ENCODE peak calls at places on chromosome 1, in nine cellular contexts. U is astrocyte of the spinal cord; X is IMR-90; K is bronchial epithelial cell; Y is CD8-positive, alpha-beta T cell; G is LNCaP clone FGC; F is upper lobe of left lung; B is uterus; Z is AG04450. H is an unnamed sample.

GRCh38 chr1:76351655-76352054 is 277.1 kb downstream of the ST6GALNAC3 start:
- DNase-seq in Y (no peak), G (no peak), X (no peak), B (no peak), K (no peak), Z (no peak), U (no peak), F (no peak), H (no peak)

GRCh38 chr1:221816899-221817298 is 75.0 kb upstream of the DUSP10 start:
- DNase-seq in F (no peak), Z (peak), U (peak), B (no peak), X (peak), G (no peak), Y (no peak), K (peak), H (peak)

GRCh38 chr1:160400284-160400645 is at the start of gene VANGL2:
- DNase-seq in F (peak), X (peak), B (peak), U (peak), K (no peak), G (no peak), Y (peak), Z (no peak), H (peak)

GRCh38 chr1:205963352-205963751 is 20.1 kb upstream of the SLC26A9 start:
- DNase-seq in Y (no peak), Z (no peak), F (no peak), B (no peak), X (peak), G (no peak), K (peak), U (peak), H (peak)

GRCh38 chr1:1928231-1929101 is 9.4 kb upstream of the TMEM52 start:
- DNase-seq in X (no peak), Y (no peak), G (no peak), U (no peak), F (peak), K (no peak), B (no peak), Z (no peak), H (no peak)

GRCh38 chr1:30933874-30934252 is 25.3 kb upstream of the SDC3 start:
- DNase-seq in G (no peak), K (peak), X (peak), Z (no peak), Y (no peak), F (no peak), B (no peak), U (no peak), H (peak)

GRCh38 chr1:27992271-27992670 is 32.5 kb downstream of the XKR8 start:
- DNase-seq in B (no peak), F (no peak), Z (no peak), X (no peak), K (no peak), U (no peak), G (no peak), Y (peak), H (no peak)

GRCh38 chr1:215568287-215568692 is 1.2 kb downstream of the KCTD3 start:
- DNase-seq in U (peak), Z (peak), K (no peak), F (no peak), X (peak), G (no peak), Y (no peak), B (no peak), H (peak)

GRCh38 chr1:13702425-13703127 is 2.6 kb downstream of the PRDM2 start:
- DNase-seq in U (no peak), Z (no peak), X (no peak), F (no peak), Y (no peak), B (no peak), G (no peak), K (no peak), H (no peak)

GRCh38 chr1:203621559-203622130 is 5.0 kb upstream of the ATP2B4 start:
- DNase-seq in U (no peak), K (peak), X (no peak), Y (no peak), B (no peak), G (no peak), F (no peak), Z (no peak), H (no peak)

GRCh38 chr1:19384113-19384512 is 72.0 kb downstream of the SLC66A1 start:
- DNase-seq in F (no peak), Y (no peak), Z (no peak), B (peak), G (no peak), X (peak), K (no peak), U (peak), H (peak)

GRCh38 chr1:155219592-155220031 is 11.1 kb downstream of the MTX1 start:
- DNase-seq in Z (no peak), G (no peak), X (no peak), K (no peak), Y (no peak), B (no peak), F (no peak), U (no peak), H (peak)

GRCh38 chr1:198423701-198424100 is 116.8 kb downstream of the ATP6V1G3 start:
- DNase-seq in Y (no peak), F (no peak), U (no peak), G (no peak), K (peak), B (no peak), Z (no peak), X (no peak), H (no peak)

GRCh38 chr1:181089777-181090505 is 1.4 kb downstream of the IER5 start:
- DNase-seq in X (peak), F (peak), B (peak), G (no peak), U (peak), Z (no peak), Y (peak), K (peak), H (peak)

GRCh38 chr1:161953256-161953920 is 70.3 kb downstream of the OLFML2B start:
- DNase-seq in Z (no peak), U (no peak), B (no peak), F (no peak), Y (no peak), K (no peak), X (no peak), G (no peak), H (peak)

GRCh38 chr1:36754366-36754765 is 271.7 kb upstream of the CSF3R start:
- DNase-seq in U (no peak), X (no peak), K (no peak), G (no peak), Z (no peak), Y (no peak), F (no peak), B (no peak), H (no peak)

GRCh38 chr1:35899941-35900340 is 16.9 kb downstream of the AGO1 start:
- DNase-seq in U (no peak), F (no peak), Y (no peak), K (no peak), B (no peak), Z (no peak), G (no peak), X (no peak), H (no peak)

GRCh38 chr1:10793129-10793651 is 3.3 kb downstream of the CASZ1 start:
- DNase-seq in Z (no peak), F (no peak), Y (no peak), G (peak), K (peak), B (no peak), U (peak), X (no peak), H (peak)

GRCh38 chr1:205945056-205945455 is 1.8 kb upstream of the SLC26A9 start:
- DNase-seq in G (peak), K (no peak), Z (no peak), F (no peak), X (no peak), B (no peak), U (no peak), Y (no peak), H (no peak)

GRCh38 chr1:152110365-152110859 is 4.8 kb downstream of the TCHH start:
- DNase-seq in U (peak), K (peak), G (no peak), Z (no peak), X (peak), B (peak), Y (no peak), F (peak), H (peak)

GRCh38 chr1:226892534-226892895 is 22.1 kb downstream of the PSEN2 start:
- DNase-seq in Z (no peak), Y (no peak), G (no peak), B (no peak), F (no peak), U (no peak), X (no peak), K (no peak), H (no peak)

GRCh38 chr1:32250893-32251716 is at the start of gene LCK:
- DNase-seq in U (no peak), F (peak), K (no peak), Y (peak), Z (no peak), G (no peak), B (no peak), X (no peak), H (no peak)

GRCh38 chr1:91826649-91827048 is 59.3 kb downstream of the TGFBR3 start:
- DNase-seq in Z (no peak), Y (no peak), X (no peak), U (no peak), F (no peak), B (no peak), G (no peak), K (no peak), H (no peak)

GRCh38 chr1:159999204-159999603 is 32.6 kb downstream of the PIGM start:
- DNase-seq in U (peak), F (no peak), Z (no peak), Y (no peak), X (no peak), B (no peak), K (peak), G (no peak), H (no peak)

GRCh38 chr1:165539306-165539705 is 4.5 kb upstream of the LRRC52 start:
- DNase-seq in Y (no peak), K (peak), B (no peak), X (no peak), U (no peak), G (no peak), Z (no peak), F (no peak), H (no peak)

GRCh38 chr1:5938068-5938740 is 54.0 kb downstream of the NPHP4 start:
- DNase-seq in F (no peak), G (no peak), X (peak), Y (no peak), B (no peak), U (peak), K (no peak), Z (peak), H (peak)

GRCh38 chr1:16076871-16077250 is 3.4 kb upstream of the FAM131C start:
- DNase-seq in Z (no peak), G (no peak), F (no peak), X (peak), K (peak), U (peak), Y (no peak), B (no peak), H (peak)

GRCh38 chr1:187872555-187872954 is 1043.8 kb downstream of the PLA2G4A start:
- DNase-seq in K (no peak), Y (no peak), B (no peak), Z (no peak), F (no peak), X (no peak), U (no peak), G (no peak), H (no peak)

GRCh38 chr1:44842763-44843655 is at the start of gene PTCH2:
- DNase-seq in Z (peak), F (peak), Y (peak), B (peak), X (peak), K (no peak), U (peak), G (no peak), H (peak)

GRCh38 chr1:95650631-95651030 is 416.6 kb downstream of the RWDD3 start:
- DNase-seq in X (no peak), G (no peak), F (no peak), K (peak), U (no peak), Y (no peak), B (no peak), Z (no peak), H (no peak)

GRCh38 chr1:45679123-45679522 is 7.2 kb downstream of the GPBP1L1 start:
- DNase-seq in Z (no peak), F (no peak), X (peak), K (no peak), U (no peak), Y (no peak), B (no peak), G (peak), H (no peak)

GRCh38 chr1:225554216-225554812 is 98.6 kb downstream of the ENAH start:
- DNase-seq in K (peak), G (no peak), U (peak), Z (no peak), X (peak), Y (no peak), F (no peak), B (no peak), H (peak)

GRCh38 chr1:15940110-15941043 is 35.5 kb downstream of the ZBTB17 start:
- DNase-seq in F (no peak), U (no peak), G (no peak), Z (no peak), X (no peak), K (no peak), Y (no peak), B (no peak), H (no peak)

GRCh38 chr1:58031416-58031815 is 515.1 kb downstream of the OMA1 start:
- DNase-seq in B (no peak), F (no peak), U (no peak), X (no peak), Z (no peak), K (no peak), G (no peak), Y (no peak), H (no peak)

GRCh38 chr1:160741597-160742348 is 2.7 kb downstream of the SLAMF7 start:
- DNase-seq in X (no peak), F (no peak), B (no peak), G (no peak), K (no peak), U (no peak), Z (no peak), Y (no peak), H (no peak)

GRCh38 chr1:214290399-214291037 is 9.6 kb downstream of the SMYD2 start:
- DNase-seq in G (no peak), U (no peak), Z (no peak), B (no peak), K (no peak), Y (no peak), X (no peak), F (no peak), H (no peak)
- H3K4me3 ChIP-seq in G (no peak), U (no peak), Z (no peak), B (no peak), K (no peak), Y (no peak), X (no peak), F (no peak), H (no peak)

DNA sequence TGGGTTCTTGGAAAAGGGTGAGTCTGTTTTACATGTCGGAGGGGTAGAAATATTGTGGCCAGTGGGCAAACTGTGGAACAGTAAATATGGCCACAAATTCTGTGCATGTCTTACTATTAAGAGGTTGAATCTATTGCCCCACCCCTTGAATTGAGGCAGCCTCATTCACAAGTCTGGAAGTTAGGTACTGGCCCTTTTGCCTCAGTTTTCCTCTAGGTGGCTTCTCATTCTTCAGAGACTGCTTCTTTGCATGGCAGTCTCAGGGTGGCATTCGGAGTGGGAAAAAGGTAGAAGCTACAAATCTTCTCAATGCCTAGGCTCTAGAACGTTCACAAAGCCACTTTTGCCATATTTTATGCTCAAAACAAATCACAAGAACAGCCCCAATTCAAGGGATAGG is 57.2 kb downstream of the SLC9C2 start:
- DNase-seq in G (no peak), X (no peak), B (no peak), Y (no peak), U (no peak), Z (no peak), K (peak), F (no peak), H (no peak)
- TF ChIP-seq CTCF in G (no peak), X (no peak), B (no peak), Y (no peak), U (no peak), Z (no peak), K (no peak), F (no peak), H (no peak)

GRCh38 chr1:7886346-7886745 is 33.5 kb upstream of the UTS2 start:
- DNase-seq in K (peak), B (no peak), Z (no peak), Y (no peak), G (no peak), X (peak), F (no peak), U (peak), H (peak)
- H3K4me3 ChIP-seq in K (no peak), B (no peak), Z (no peak), Y (no peak), G (no peak), X (no peak), F (no peak), U (no peak), H (no peak)

GRCh38 chr1:66239834-66240233 is 294.1 kb upstream of the SGIP1 start:
- DNase-seq in G (no peak), X (no peak), U (no peak), Z (no peak), Y (no peak), B (no peak), F (no peak), K (no peak), H (peak)
- TF ChIP-seq CTCF in G (no peak), X (no peak), U (no peak), Z (peak), Y (no peak), B (no peak), F (no peak), K (no peak), H (no peak)

GRCh38 chr1:117638759-117639158 is 32.9 kb downstream of the TENT5C start:
- DNase-seq in Y (peak), F (no peak), U (no peak), X (no peak), Z (no peak), B (no peak), K (no peak), G (no peak), H (no peak)

GRCh38 chr1:117636637-117637425 is 31.0 kb downstream of the TENT5C start:
- DNase-seq in G (no peak), U (no peak), Y (peak), K (no peak), Z (no peak), F (no peak), B (no peak), X (no peak), H (no peak)

GRCh38 chr1:117638141-117638540 is 32.3 kb downstream of the TENT5C start:
- DNase-seq in F (no peak), Y (peak), X (no peak), Z (no peak), G (no peak), K (no peak), B (no peak), U (no peak), H (no peak)

GRCh38 chr1:117641536-117641935 is 35.7 kb downstream of the TENT5C start:
- DNase-seq in F (no peak), Z (no peak), X (no peak), G (no peak), Y (peak), U (no peak), K (no peak), B (no peak), H (no peak)

DNA sequence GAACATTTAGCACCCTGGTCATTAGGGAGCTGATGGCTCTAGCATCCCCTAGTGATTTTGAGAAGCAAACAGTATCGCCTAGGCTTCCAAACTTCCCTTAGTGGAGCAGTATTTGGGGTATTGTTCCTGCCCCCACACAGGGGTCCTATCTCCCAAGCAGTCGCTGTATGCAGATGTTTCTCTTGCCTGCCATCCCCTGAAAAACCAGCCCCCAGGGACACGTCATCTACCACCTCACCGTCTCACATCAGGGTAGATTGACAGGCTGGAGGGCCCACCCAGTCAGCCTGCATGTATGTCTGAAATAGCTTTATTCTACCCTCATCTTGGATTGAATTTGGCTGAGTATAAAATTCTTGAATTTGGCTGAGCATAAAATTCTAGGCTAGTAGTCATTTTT is 33.9 kb downstream of the TENT5C start:
- DNase-seq in B (no peak), Y (peak), Z (no peak), X (no peak), G (no peak), K (no peak), U (no peak), F (no peak), H (no peak)
- H3K4me3 ChIP-seq in B (no peak), Y (no peak), Z (no peak), X (no peak), G (no peak), K (no peak), U (no peak), F (no peak), H (no peak)

GRCh38 chr1:78677788-78678187 is 28.2 kb downstream of the IFI44 start:
- DNase-seq in K (no peak), G (no peak), X (no peak), Y (no peak), B (no peak), F (no peak), Z (no peak), U (no peak), H (no peak)

GRCh38 chr1:78676347-78676982 is 26.8 kb downstream of the IFI44 start:
- DNase-seq in U (peak), G (peak), B (peak), F (no peak), K (peak), Z (peak), Y (peak), X (peak), H (peak)

GRCh38 chr1:78676996-78677395 is 27.4 kb downstream of the IFI44 start:
- DNase-seq in U (peak), Y (no peak), B (no peak), X (no peak), F (no peak), G (no peak), K (no peak), Z (no peak), H (no peak)

GRCh38 chr1:78672428-78672827 is 22.8 kb downstream of the IFI44 start:
- DNase-seq in G (no peak), F (no peak), U (no peak), K (peak), Z (no peak), B (no peak), Y (no peak), X (no peak), H (no peak)

GRCh38 chr1:78673120-78673519 is 23.5 kb downstream of the IFI44 start:
- DNase-seq in G (no peak), Y (no peak), B (no peak), U (no peak), X (no peak), K (no peak), F (no peak), Z (no peak), H (no peak)
- TF ChIP-seq CTCF in G (no peak), Y (no peak), B (no peak), U (no peak), X (no peak), K (no peak), F (no peak), Z (no peak), H (no peak)

GRCh38 chr1:241551759-241552638 is 19.8 kb downstream of the KMO start:
- DNase-seq in G (no peak), Y (peak), X (peak), F (no peak), Z (no peak), K (no peak), B (no peak), U (no peak), H (no peak)
- H3K4me3 ChIP-seq in G (no peak), Y (peak), X (no peak), F (no peak), Z (no peak), K (no peak), B (no peak), U (no peak), H (no peak)

GRCh38 chr1:24157921-24158481 is 15.1 kb upstream of the IL22RA1 start:
- DNase-seq in B (no peak), Y (no peak), G (no peak), U (no peak), F (no peak), Z (no peak), X (no peak), K (no peak), H (peak)
- TF ChIP-seq CTCF in B (no peak), Y (no peak), G (no peak), U (peak), F (no peak), Z (peak), X (peak), K (peak), H (peak)